ENCODE peak calls at places on chromosomes 4 and X, in five cellular contexts. B, Z, W, N and G are unnamed samples.

GRCh38 chrX:15436220-15436619 is 52.0 kb upstream of the VEGFD start:
- DNase-seq in B (no peak), Z (no peak), W (no peak), N (no peak), G (no peak)

GRCh38 chr4:147626903-147627302 is 9.7 kb downstream of the TMEM184C start:
- DNase-seq in B (no peak), Z (no peak), W (no peak), N (no peak), G (no peak)

GRCh38 chr4:66558651-66559050 is 888.4 kb upstream of the EPHA5 start:
- DNase-seq in B (no peak), Z (no peak), W (no peak), N (no peak), G (no peak)

GRCh38 chrX:96425204-96425603 is 259.4 kb upstream of the DIAPH2 start:
- DNase-seq in B (no peak), Z (no peak), W (no peak), N (no peak), G (no peak)

GRCh38 chr4:67558493-67558892 is at the start of gene STAP1:
- DNase-seq in B (no peak), Z (no peak), W (no peak), N (no peak), G (no peak)

GRCh38 chr4:5469151-5469775 is 239.1 kb downstream of the EVC2 start:
- DNase-seq in B (no peak), Z (no peak), W (no peak), N (no peak), G (peak; percentile 60)

GRCh38 chr4:176259330-176260090 is 9.5 kb downstream of the ASB5 start:
- DNase-seq in B (no peak), Z (no peak), W (no peak), N (no peak), G (no peak)

GRCh38 chr4:111722321-111722720 is 422.9 kb upstream of the FAM241A start:
- DNase-seq in B (no peak), Z (no peak), W (no peak), N (no peak), G (no peak)

GRCh38 chrX:96684339-96685204 is at the start of gene DIAPH2:
- DNase-seq in B (peak; percentile 83), Z (peak; percentile 34), W (peak; percentile 76), N (no peak), G (peak; percentile 94)

GRCh38 chrX:47245156-47245555 is 12.3 kb downstream of the USP11 start:
- DNase-seq in B (no peak), Z (no peak), W (no peak), N (no peak), G (peak; percentile 58)

GRCh38 chrX:46788902-46789301 is 30.0 kb upstream of the SLC9A7 start:
- DNase-seq in B (no peak), Z (no peak), W (no peak), N (no peak), G (no peak)

GRCh38 chrX:72245461-72246089 is 6.7 kb upstream of the ERCC6L start:
- DNase-seq in B (peak; percentile 77), Z (no peak), W (peak; percentile 48), N (peak; percentile 71), G (no peak)

GRCh38 chr4:6916587-6917444 is 7.2 kb downstream of the TBC1D14 start:
- DNase-seq in B (peak; percentile 70), Z (no peak), W (peak; percentile 20), N (peak; percentile 84), G (peak; percentile 92)

GRCh38 chr4:76625316-76625715 is 190.3 kb downstream of the SHROOM3 start:
- DNase-seq in B (no peak), Z (no peak), W (no peak), N (no peak), G (no peak)

GRCh38 chr4:73679836-73680235 is 59.6 kb upstream of the RASSF6 start:
- DNase-seq in B (no peak), Z (no peak), W (peak; percentile 86), N (no peak), G (no peak)

GRCh38 chr4:150722908-150723362 is 141.0 kb downstream of the MAB21L2 start:
- DNase-seq in B (peak; percentile 96), Z (no peak), W (peak; percentile 45), N (no peak), G (no peak)

GRCh38 chr4:17232575-17233253 is 279.2 kb downstream of the QDPR start:
- DNase-seq in B (peak; percentile 30), Z (no peak), W (peak; percentile 39), N (no peak), G (no peak)

GRCh38 chr4:173494013-173494970 is 35.7 kb downstream of the HAND2 start:
- DNase-seq in B (peak; percentile 65), Z (peak; percentile 27), W (peak; percentile 53), N (peak; percentile 62), G (peak; percentile 81)

GRCh38 chr4:150256841-150257273 is 178.6 kb downstream of the DCLK2 start:
- DNase-seq in B (no peak), Z (no peak), W (no peak), N (no peak), G (no peak)

GRCh38 chrX:73943900-73944581 is 359.9 kb upstream of the ZCCHC13 start:
- DNase-seq in B (peak; percentile 93), Z (peak; percentile 64), W (peak; percentile 85), N (peak; percentile 86), G (peak; percentile 98)

GRCh38 chrX:130401415-130402210 is at the start of gene RBMX2:
- DNase-seq in B (peak; percentile 77), Z (peak; percentile 17), W (peak; percentile 78), N (peak; percentile 95), G (peak; percentile 91)

GRCh38 chr4:15037923-15038541 is 35.8 kb downstream of the CPEB2 start:
- DNase-seq in B (no peak), Z (no peak), W (no peak), N (no peak), G (no peak)

DNA sequence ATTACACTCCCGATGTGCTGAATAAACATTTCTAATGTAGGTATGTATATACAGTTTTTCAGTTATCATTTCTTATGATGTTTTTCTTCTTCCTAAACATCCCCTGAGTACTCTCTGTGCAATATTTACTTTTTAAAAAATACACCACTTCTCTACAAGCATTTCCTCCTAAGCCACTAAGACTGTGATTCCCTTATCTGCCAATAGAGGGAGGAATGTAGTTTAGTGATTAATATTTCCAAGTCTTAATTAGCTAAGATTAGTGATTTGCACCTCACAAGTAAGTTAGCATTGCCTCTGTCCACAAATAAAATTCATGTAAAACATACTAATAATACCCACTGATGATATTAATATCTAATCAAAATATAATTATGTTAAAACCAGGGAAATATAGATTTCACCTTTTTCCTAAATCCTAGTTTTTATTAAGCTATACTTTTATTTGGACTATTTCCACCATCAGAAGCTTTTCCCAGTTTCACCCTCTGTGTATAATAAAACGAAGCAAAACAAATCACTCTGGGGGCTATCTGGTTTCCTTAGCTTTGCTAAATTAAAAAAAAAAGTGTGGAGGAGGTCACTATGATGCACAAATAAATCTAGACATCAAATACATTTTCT is 909.1 kb downstream of the FAT4 start:
- DNase-seq in B (no peak), Z (no peak), W (peak; percentile 36), N (peak; percentile 9), G (no peak)
- TF ChIP-seq CTCF in B (peak; percentile 42), Z (peak; percentile 43), W (peak; percentile 29), N (peak; percentile 40), G (peak; percentile 26)

DNA sequence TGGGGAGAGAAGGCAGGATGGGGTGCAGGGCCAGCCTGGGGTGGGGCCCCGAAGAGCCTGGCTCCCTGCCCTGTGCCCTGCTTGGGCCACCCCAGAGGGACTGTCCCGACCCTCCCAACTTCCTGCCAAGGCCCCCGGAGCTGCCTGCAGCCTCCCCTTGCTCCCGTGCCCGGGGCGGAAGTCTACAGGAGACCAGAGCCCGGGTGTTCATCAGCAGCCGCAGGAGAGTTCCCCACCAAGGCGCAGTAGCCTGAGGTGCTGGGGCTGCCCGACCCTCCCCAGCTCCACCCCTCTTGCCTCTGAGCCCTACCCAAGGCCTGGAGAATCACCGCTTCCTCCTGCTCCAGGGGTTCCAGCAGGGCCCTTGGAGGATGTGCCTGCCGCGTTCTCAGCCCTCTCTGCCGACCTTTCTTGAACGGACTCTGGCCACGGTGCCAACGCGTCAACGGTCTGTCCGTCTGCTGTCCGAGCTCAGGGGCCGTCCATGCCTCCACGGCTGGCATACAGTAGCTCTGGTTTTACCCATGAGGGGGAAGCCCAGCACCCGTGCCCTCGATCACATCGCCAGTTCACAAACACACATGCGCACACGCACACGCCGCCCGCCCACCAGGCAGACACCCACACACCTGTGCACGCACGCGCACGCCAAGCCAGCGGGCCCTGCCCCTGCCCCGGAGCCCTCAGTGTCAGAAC is 36.0 kb upstream of the SPON2 start:
- DNase-seq in B (no peak), Z (no peak), W (no peak), N (no peak), G (peak; percentile 81)
- H3K4me1 ChIP-seq in B (peaks cover 77% of the 10 kb centered on the region), Z (peaks cover 12% of the 10 kb centered on the region), W (no peaks in the 10 kb centered on the region), N (peaks cover 64% of the 10 kb centered on the region), G (peaks cover 82% of the 10 kb centered on the region)

GRCh38 chrX:112841820-112842157 is 1.2 kb upstream of the AMOT start:
- DNase-seq in B (no peak), Z (no peak), W (no peak), N (no peak), G (no peak)

GRCh38 chrX:112844250-112844649 is 3.6 kb upstream of the AMOT start:
- DNase-seq in B (no peak), Z (no peak), W (no peak), N (no peak), G (no peak)

GRCh38 chrX:112840382-112841113 is at the start of gene AMOT:
- DNase-seq in B (peak; percentile 71), Z (no peak), W (peak; percentile 77), N (peak; percentile 54), G (peak; percentile 88)

GRCh38 chrX:112839856-112840255 is 775 bp downstream of the AMOT start:
- DNase-seq in B (no peak), Z (no peak), W (no peak), N (no peak), G (no peak)

GRCh38 chrX:112841114-112841819 is 636 bp upstream of the AMOT start:
- DNase-seq in B (peak; percentile 83), Z (no peak), W (peak; percentile 81), N (peak; percentile 85), G (peak; percentile 89)
- TF ChIP-seq POLR2AphosphoS5 in B (no peak), Z (no peak), W (no peak), N (no peak), G (peak; percentile 65)

GRCh38 chrX:118975831-118976598 is 1.6 kb downstream of the LONRF3 start:
- DNase-seq in B (peak; percentile 66), Z (no peak), W (peak; percentile 63), N (peak; percentile 67), G (peak; percentile 84)
- TF ChIP-seq CTCF in B (no peak), Z (no peak), W (no peak), N (no peak), G (no peak)

GRCh38 chr4:41990383-41991111 is at the start of gene SLC30A9:
- DNase-seq in B (peak; percentile 96), Z (peak; percentile 82), W (peak; percentile 95), N (peak; percentile 97), G (peak; percentile 98)
- H3K4me1 ChIP-seq in B (peaks cover 16% of the 10 kb centered on the region), Z (no peaks in the 10 kb centered on the region), W (peaks cover 14% of the 10 kb centered on the region), N (peaks cover 8% of the 10 kb centered on the region), G (peaks cover 35% of the 10 kb centered on the region)